ENCODE peak calls at places on chromosomes 1 and 21, in five cellular contexts. K is AG10803, Y is ovary, D is fibroblast of mammary gland, X is thoracic aorta. S is an unnamed sample.

GRCh38 chr1:154253671-154254070 is 18.8 kb upstream of the HAX1 start:
- DNase-seq in X (no peak), D (no peak), Y (no peak), K (no peak), S (no peak)

GRCh38 chr1:5430911-5431310 is 561.3 kb downstream of the NPHP4 start:
- DNase-seq in D (no peak), Y (no peak), X (no peak), K (no peak), S (no peak)

GRCh38 chr1:88272216-88272615 is 411.9 kb upstream of the PKN2 start:
- DNase-seq in D (no peak), X (no peak), K (no peak), Y (no peak), S (no peak)

GRCh38 chr1:243748706-243749283 is 101.2 kb downstream of the AKT3 start:
- DNase-seq in X (no peak), Y (no peak), K (peak; percentile 84), D (peak; percentile 87), S (peak; percentile 81)

GRCh38 chr1:10762153-10762523 is 34.3 kb downstream of the CASZ1 start:
- DNase-seq in X (no peak), Y (no peak), K (no peak), D (no peak), S (no peak)

GRCh38 chr1:92872719-92873118 is 40.9 kb downstream of the RPL5 start:
- DNase-seq in Y (no peak), X (no peak), D (no peak), K (no peak), S (no peak)

GRCh38 chr1:87330201-87330953 is 1.7 kb downstream of the LMO4 start:
- DNase-seq in Y (peak; percentile 36), K (peak; percentile 24), X (no peak), D (peak; percentile 30), S (peak; percentile 46)

GRCh38 chr1:164645921-164646320 is 86.9 kb downstream of the PBX1 start:
- DNase-seq in X (no peak), Y (no peak), K (no peak), D (no peak), S (no peak)

GRCh38 chr1:17090844-17091243 is 28.4 kb downstream of the PADI2 start:
- DNase-seq in X (no peak), D (no peak), Y (no peak), K (no peak), S (no peak)

GRCh38 chr1:18426580-18426979 is 54.1 kb upstream of the KLHDC7A start:
- DNase-seq in K (no peak), D (no peak), Y (no peak), X (no peak), S (no peak)

GRCh38 chr1:29756901-29757729 is 520.8 kb downstream of the PTPRU start:
- DNase-seq in D (no peak), Y (no peak), K (no peak), X (no peak), S (no peak)

GRCh38 chr21:20507783-20508182 is 490.4 kb upstream of the NCAM2 start:
- DNase-seq in X (no peak), Y (no peak), K (no peak), D (no peak), S (no peak)
- TF ChIP-seq CTCF in X (no peak), Y (no peak), K (no peak), D (no peak), S (no peak)

GRCh38 chr1:209584186-209584776 is 767 bp downstream of the CAMK1G start:
- DNase-seq in Y (peak; percentile 64), K (peak; percentile 9), X (no peak), D (no peak), S (no peak)
- H3K4me3 ChIP-seq in Y (peak overlapping the region; percentile 15), K (peak overlapping the region; percentile 32), X (no peak overlapping the region), D (no peak overlapping the region), S (no peak overlapping the region)

DNA sequence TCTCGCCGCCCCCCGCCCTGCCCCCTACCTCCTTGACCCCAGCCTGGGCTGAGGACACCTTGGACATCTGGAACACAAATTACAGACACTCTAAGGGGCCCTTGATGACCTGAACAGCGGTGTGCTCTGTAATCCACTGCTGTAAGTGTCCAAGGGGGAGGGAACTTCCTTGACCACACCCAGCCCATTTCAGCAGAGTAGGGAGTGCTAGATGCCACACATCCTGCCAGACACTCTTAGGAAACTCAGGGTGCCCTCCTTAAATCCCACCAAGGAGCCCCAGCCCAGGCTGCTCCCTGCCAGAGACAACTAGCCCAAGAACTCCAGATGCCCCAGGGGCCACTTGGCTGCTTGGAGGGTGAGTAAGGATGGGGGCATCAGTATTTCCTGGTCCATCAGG is 282.2 kb downstream of the RRAGC start:
- DNase-seq in D (no peak), Y (no peak), X (no peak), K (no peak), S (no peak)
- TF ChIP-seq CTCF in D (no peak), Y (no peak), X (no peak), K (no peak), S (no peak)

GRCh38 chr1:212794561-212795014 is 2.9 kb downstream of the TATDN3 start:
- DNase-seq in K (no peak), Y (no peak), X (no peak), D (no peak), S (no peak)

GRCh38 chr1:212791261-212791675 is 309 bp downstream of the NSL1 start:
- DNase-seq in X (no peak), D (peak; percentile 81), K (peak; percentile 88), Y (no peak), S (peak; percentile 85)

GRCh38 chr1:212797681-212798080 is 6.0 kb downstream of the TATDN3 start:
- DNase-seq in X (no peak), D (peak; percentile 56), K (peak; percentile 23), Y (no peak), S (peak; percentile 52)

GRCh38 chr1:212791676-212792395 is at the start of the genes NSL1 and TATDN3:
- DNase-seq in K (peak; percentile 92), Y (peak; percentile 95), X (peak; percentile 50), D (peak; percentile 92), S (peak; percentile 94)

DNA sequence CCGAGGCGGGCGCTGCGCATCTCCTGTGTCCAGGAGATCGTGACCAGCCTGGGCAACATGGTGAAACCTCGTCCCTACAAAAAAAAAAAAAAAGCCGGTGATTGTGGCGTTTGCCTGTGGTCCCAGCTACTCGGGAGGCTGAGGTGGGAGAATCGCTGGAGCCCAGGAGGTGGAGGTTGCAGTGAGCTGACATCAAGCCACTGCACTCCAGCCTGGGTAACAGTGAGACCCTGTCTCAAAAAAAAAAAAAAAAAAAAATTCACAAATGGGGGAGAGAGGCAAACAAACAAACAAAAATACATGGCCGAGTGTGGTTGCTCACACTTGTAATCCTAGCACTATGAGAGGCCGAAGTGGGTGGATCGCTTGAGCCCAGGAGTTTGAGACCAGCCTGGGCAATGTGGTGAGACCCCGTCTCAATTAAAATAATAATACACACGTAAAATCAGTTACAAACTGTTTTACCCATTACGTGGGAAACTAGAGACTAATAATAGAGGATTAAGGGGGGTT is 758 bp downstream of the TATDN3 start:
- DNase-seq in X (no peak), Y (no peak), K (no peak), D (no peak), S (no peak)
- H3K4me3 ChIP-seq in X (peak overlapping the region; percentile 95), Y (peak overlapping the region; percentile 79), K (peak overlapping the region; percentile 88), D (peak overlapping the region; percentile 98), S (peak overlapping the region; percentile 91)

DNA sequence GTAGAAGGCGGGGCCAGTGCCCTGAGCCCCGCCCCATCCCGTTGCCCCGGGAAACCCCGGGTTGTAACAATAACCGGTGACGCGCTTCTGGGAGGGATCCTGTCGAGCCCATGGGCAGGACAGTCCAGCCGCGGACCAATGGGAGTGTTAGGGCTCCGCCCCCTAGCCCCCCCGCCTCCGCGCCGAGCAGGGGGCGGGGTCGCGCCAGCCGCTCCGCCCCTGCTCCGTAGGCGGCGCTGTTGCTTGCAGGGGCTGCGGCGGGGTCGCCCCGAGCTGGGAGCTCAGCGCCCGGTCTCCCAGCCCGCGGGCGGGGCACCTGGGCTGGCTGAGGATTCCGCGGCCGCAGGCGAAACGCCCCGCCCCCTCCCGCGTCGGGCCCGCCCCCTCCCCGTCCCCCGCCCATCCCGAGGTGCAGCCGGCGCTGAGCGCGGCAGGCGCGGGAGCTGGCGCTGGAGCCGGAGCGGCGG is at the start of gene FOXO6:
- DNase-seq in D (peak; percentile 92), K (peak; percentile 93), Y (peak; percentile 99), X (peak; percentile 97), S (peak; percentile 98)
- TF ChIP-seq CTCF in D (no peak), K (no peak), Y (peak; percentile 75), X (peak; percentile 16), S (no peak)

GRCh38 chr1:147201276-147201675 is 23.9 kb downstream of the FMO5 start:
- DNase-seq in X (no peak), D (peak; percentile 40), Y (no peak), K (no peak), S (peak; percentile 16)
- H3K4me3 ChIP-seq in X (no peak overlapping the region), D (no peak overlapping the region), Y (no peak overlapping the region), K (no peak overlapping the region), S (no peak overlapping the region)

GRCh38 chr1:34371829-34372532 is 195.3 kb downstream of the C1orf94 start:
- DNase-seq in X (no peak), Y (no peak), D (no peak), K (no peak), S (no peak)
- TF ChIP-seq CTCF in X (no peak), Y (no peak), D (no peak), K (no peak), S (no peak)

DNA sequence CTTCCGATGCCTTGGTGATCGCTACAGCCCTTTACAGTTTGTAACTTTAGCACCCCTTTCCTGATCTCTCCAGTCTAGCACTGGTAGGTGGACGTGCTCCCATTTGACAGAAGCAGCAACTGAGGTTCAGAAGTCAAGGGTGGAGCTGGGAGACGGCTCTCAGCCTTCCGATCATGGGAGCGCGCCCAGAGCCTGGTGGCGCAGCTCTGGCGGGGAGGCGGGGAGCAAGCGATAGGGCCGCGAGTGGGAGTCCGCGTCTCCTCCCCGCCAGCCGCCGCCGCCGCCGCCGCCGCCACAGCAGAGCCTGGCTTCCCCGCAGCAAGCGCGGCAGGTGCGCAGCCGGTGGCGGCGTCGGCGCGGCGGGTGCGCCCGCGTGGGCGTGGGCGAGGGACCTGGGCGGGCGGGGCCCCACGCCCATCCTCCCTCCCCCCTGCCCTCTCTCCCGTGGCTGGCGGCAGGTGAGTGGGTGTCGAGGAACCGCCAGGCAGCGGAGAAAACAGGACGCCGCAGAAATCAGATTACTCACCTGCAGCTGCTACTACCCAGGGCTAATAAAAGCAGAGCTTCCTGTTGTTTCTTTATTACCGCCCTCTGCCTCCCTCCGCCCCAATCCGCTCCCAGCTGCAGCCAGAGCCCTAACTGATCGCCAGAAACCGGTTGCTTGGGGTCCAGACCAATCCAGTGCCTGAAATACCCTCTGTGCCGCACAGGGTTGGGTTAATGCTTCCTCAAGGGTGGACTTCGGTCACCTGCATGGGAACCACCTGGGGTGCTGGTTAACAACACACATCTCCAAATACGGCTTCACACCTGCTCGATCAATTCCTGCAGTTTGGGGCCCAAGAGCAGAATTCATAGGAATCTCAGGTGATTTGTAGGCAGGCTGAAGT is 60.2 kb upstream of the ID3 start:
- DNase-seq in K (no peak), Y (no peak), D (no peak), X (no peak), S (peak; percentile 78)
- H3K4me3 ChIP-seq in K (no peak overlapping the region), Y (no peak overlapping the region), D (no peak overlapping the region), X (peak overlapping the region; percentile 48), S (peak overlapping the region; percentile 32)

DNA sequence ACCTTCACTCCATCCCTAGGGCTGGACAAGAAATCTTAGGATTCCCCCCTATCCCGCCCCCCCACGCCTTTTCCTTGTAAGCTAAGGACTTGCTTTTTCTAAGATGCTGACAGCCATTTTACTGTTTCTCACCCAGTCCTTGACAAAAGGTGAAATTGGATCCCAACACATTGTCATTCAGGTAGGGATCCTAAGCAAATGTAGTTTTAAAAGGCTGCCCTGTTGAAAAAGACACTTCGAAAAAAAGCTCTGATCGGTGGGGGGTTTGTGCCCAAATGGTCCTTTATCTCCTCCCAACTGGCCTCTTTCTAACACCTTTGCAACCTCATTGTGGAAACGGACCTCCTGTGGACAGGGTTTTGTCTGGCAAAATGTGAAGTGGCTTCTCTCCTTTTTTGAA is 2.9 kb downstream of the CACHD1 start:
- DNase-seq in K (no peak), D (no peak), X (no peak), Y (no peak), S (no peak)
- TF ChIP-seq CTCF in K (no peak), D (no peak), X (no peak), Y (no peak), S (no peak)